ENCODE peak calls at places on chromosomes 6 and 20, in nine cellular contexts. R is hepatocyte; P is T-cell; E is stimulated activated CD4-positive, alpha-beta T cell treated with anti-CD3 and anti-CD28 coated beads, Interleukin-15, amount 100 ng/mL, for 1 hour; S is cardiac muscle cell; C is T-helper 1 cell; Y is substantia nigra; U is Ammon's horn; N is retina. L is an unnamed sample.
A peak's percentile ranks its signal among the peaks of the same experiment; 100 is the strongest.

GRCh38 chr6:151958332-151958731 is 150.8 kb downstream of the ESR1 start:
- DNase-seq in U (no peak), Y (no peak), C (no peak), R (no peak), P (no peak), E (no peak), S (peak; percentile 82), N (no peak), L (no peak)

GRCh38 chr20:62580052-62580451 is 62.3 kb upstream of the SLCO4A1 start:
- DNase-seq in Y (no peak), P (no peak), U (no peak), R (no peak), N (no peak), S (no peak), C (no peak), E (no peak), L (no peak)

GRCh38 chr6:15399651-15400470 is 154.0 kb downstream of the JARID2 start:
- DNase-seq in E (no peak), S (peak; percentile 92), P (no peak), N (peak; percentile 68), U (peak; percentile 90), Y (peak; percentile 88), R (peak; percentile 75), C (no peak), L (peak; percentile 93)

GRCh38 chr6:38113810-38114577 is 294.5 kb downstream of the ZFAND3 start:
- DNase-seq in S (no peak), Y (no peak), R (no peak), E (no peak), U (no peak), P (no peak), N (no peak), C (no peak), L (no peak)

GRCh38 chr20:41407617-41408016 is 41.0 kb upstream of the EMILIN3 start:
- DNase-seq in E (no peak), S (peak; percentile 15), Y (no peak), P (no peak), R (no peak), U (no peak), C (no peak), N (no peak), L (no peak)

GRCh38 chr6:168122011-168122410 is 43.0 kb upstream of the FRMD1 start:
- DNase-seq in E (no peak), U (no peak), R (no peak), N (no peak), P (no peak), C (no peak), S (no peak), Y (no peak), L (no peak)

GRCh38 chr6:13278184-13278583 is 50.2 kb downstream of the TBC1D7 start:
- DNase-seq in Y (no peak), R (no peak), N (no peak), U (no peak), C (no peak), E (no peak), S (no peak), P (no peak), L (no peak)

GRCh38 chr6:83511901-83512681 is at the start of gene PRSS35:
- DNase-seq in U (peak; percentile 52), P (no peak), E (no peak), C (no peak), R (peak; percentile 82), S (peak; percentile 68), N (peak; percentile 79), Y (peak; percentile 56), L (peak; percentile 36)

GRCh38 chr20:58706975-58707681 is 14.5 kb downstream of the NPEPL1 start:
- DNase-seq in Y (no peak), S (no peak), E (no peak), R (no peak), N (no peak), C (no peak), P (no peak), U (no peak), L (no peak)

GRCh38 chr6:77650098-77650663 is 2.7 kb upstream of the MEI4 start:
- DNase-seq in E (no peak), C (no peak), U (no peak), N (peak; percentile 85), P (no peak), S (peak; percentile 18), Y (peak; percentile 56), R (peak; percentile 69), L (peak; percentile 50)

GRCh38 chr20:6506906-6507305 is 260.6 kb upstream of the BMP2 start:
- DNase-seq in R (no peak), Y (no peak), P (no peak), U (no peak), S (no peak), N (no peak), E (no peak), C (no peak), L (no peak)

GRCh38 chr20:47428851-47429336 is 72.4 kb upstream of the ZMYND8 start:
- DNase-seq in N (no peak), E (no peak), Y (no peak), R (no peak), P (no peak), U (no peak), C (no peak), S (no peak), L (no peak)

GRCh38 chr20:1323830-1324597 is 4.9 kb downstream of the SDCBP2 start:
- DNase-seq in E (no peak), P (no peak), Y (no peak), U (no peak), S (no peak), C (no peak), R (no peak), N (no peak), L (no peak)

GRCh38 chr6:57421503-57421902 is 104.1 kb downstream of the PRIM2 start:
- DNase-seq in R (no peak), S (no peak), C (no peak), N (no peak), U (no peak), P (no peak), Y (no peak), E (no peak), L (no peak)

L was measured in globus pallidus.